ENCODE peak calls at places on chromosomes 4 and X, in nine cellular contexts. P is A549, Z is suprapubic skin, S is adrenal gland, T is sigmoid colon, Q is body of pancreas, K is tibial nerve, U is heart left ventricle, C is testis. H is an unnamed sample.

GRCh38 chr4:8761167-8761823 is 110.3 kb downstream of the HMX1 start:
- DNase-seq in U (no peak), P (no peak), K (no peak), T (peak), C (no peak), Q (peak), Z (peak), S (no peak), H (no peak)

GRCh38 chr4:152591361-152591760 is 55.5 kb upstream of the FBXW7 start:
- DNase-seq in Q (peak), Z (peak), T (peak), K (peak), S (peak), P (no peak), C (peak), U (peak), H (peak)

GRCh38 chr4:110737931-110738330 is 115.1 kb upstream of the PITX2 start:
- DNase-seq in C (no peak), Z (no peak), T (no peak), K (no peak), Q (no peak), U (no peak), S (no peak), P (no peak), H (no peak)

GRCh38 chrX:125205084-125205917 is 114.4 kb upstream of the TEX13C start:
- DNase-seq in Z (peak), T (peak), U (peak), Q (peak), C (peak), K (peak), P (peak), S (peak), H (no peak)

GRCh38 chr4:16123356-16124084 is 39.7 kb upstream of the PROM1 start:
- DNase-seq in S (no peak), K (no peak), P (no peak), U (no peak), Z (no peak), C (no peak), T (no peak), Q (no peak), H (peak)

GRCh38 chr4:154329268-154329858 is 162.2 kb downstream of the DCHS2 start:
- DNase-seq in Q (no peak), S (no peak), K (no peak), U (no peak), P (no peak), T (no peak), Z (no peak), C (no peak), H (no peak)

GRCh38 chr4:83316459-83317170 is 18.0 kb downstream of the HPSE start:
- DNase-seq in U (no peak), K (no peak), P (no peak), Q (no peak), S (no peak), Z (no peak), T (no peak), C (no peak), H (no peak)

GRCh38 chr4:38024203-38024504 is 64.0 kb downstream of the PTTG2 start:
- DNase-seq in P (no peak), U (no peak), S (no peak), Z (no peak), Q (no peak), C (peak), T (no peak), K (no peak), H (no peak)

GRCh38 chr4:122710434-122711308 is 21.8 kb upstream of the BBS12 start:
- DNase-seq in P (no peak), Z (no peak), C (no peak), K (no peak), T (no peak), S (no peak), Q (no peak), U (no peak), H (no peak)

GRCh38 chr4:772776-773175 is 53.2 kb downstream of the CPLX1 start:
- DNase-seq in P (no peak), T (no peak), C (no peak), K (no peak), S (no peak), Q (no peak), Z (no peak), U (no peak), H (no peak)

GRCh38 chr4:24266014-24266413 is 318.3 kb downstream of the DHX15 start:
- DNase-seq in T (no peak), C (no peak), Q (no peak), S (no peak), K (no peak), P (no peak), U (no peak), Z (no peak), H (no peak)

GRCh38 chr4:4260185-4260751 is 12.2 kb upstream of the TMEM128 start:
- DNase-seq in K (no peak), Q (no peak), S (no peak), T (no peak), C (peak), P (peak), U (no peak), Z (no peak), H (no peak)

DNA sequence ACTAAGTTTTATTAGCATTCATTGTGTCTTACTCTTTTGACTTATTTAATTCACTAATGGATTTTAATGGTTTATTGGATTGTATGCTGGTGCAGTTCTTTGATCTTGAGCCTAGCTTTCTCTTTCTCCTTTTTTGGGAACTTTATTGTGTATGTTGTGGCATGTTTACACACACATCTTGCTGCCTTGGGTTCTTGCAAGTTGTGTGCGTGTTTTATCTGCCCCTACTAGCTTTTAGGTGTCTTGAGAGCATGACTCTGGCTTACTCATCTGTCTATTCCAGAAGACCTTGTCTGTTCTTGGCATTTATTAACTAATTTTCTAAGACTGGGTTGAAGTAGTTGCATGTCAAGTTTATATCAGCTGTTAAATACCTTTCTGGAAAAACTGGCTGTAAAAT is 2.7 kb downstream of the TMEM165 start:
- DNase-seq in P (no peak), Z (no peak), S (no peak), C (no peak), K (no peak), T (no peak), Q (no peak), U (no peak), H (no peak)
- TF ChIP-seq POLR2A in P (no peak), Z (no peak), S (no peak), C (no peak), K (no peak), T (no peak), Q (no peak), U (no peak), H (no peak)

DNA sequence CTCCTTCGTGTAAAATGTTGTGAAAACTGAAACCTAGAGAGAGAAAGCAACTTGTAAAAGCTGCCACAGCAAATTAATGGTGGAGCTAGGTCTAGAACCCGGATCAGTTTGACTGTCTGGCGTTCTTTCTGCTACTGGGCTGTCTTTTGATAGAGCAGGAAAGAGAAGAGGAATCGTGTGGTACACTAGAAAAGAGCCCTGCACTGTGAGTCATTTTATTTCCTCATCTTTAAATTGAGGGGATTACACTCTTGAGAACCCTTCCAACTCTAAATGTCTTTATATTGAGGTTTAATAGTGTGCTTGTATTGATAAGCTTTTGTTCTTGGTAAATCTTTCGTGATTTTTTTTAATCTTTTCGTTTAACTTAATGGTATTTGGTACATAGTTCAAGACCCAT is 4.3 kb downstream of the WDR44 start:
- DNase-seq in Z (no peak), T (no peak), C (no peak), Q (no peak), K (no peak), P (no peak), U (no peak), S (no peak), H (no peak)
- H3K27ac ChIP-seq in Z (no peak), T (peak), C (no peak), Q (no peak), K (no peak), P (peak), U (no peak), S (no peak), H (no peak)

GRCh38 chrX:40148189-40148438 is 50.4 kb upstream of the BCOR start:
- DNase-seq in Q (no peak), S (no peak), K (no peak), Z (no peak), U (no peak), T (no peak), P (no peak), C (no peak), H (no peak)
- TF ChIP-seq POLR2A in Q (no peak), S (no peak), K (no peak), Z (no peak), U (no peak), T (no peak), P (no peak), C (no peak), H (no peak)

GRCh38 chr4:57465321-57466056 is 355.3 kb upstream of the IGFBP7 start:
- DNase-seq in U (no peak), Z (no peak), K (no peak), C (no peak), P (no peak), Q (no peak), T (no peak), S (no peak), H (no peak)
- H3K27ac ChIP-seq in U (peak), Z (no peak), K (no peak), C (no peak), P (no peak), Q (no peak), T (no peak), S (no peak), H (no peak)